ENCODE peak calls at places on chromosomes 13 and 19, in seven cellular contexts. Z is suprapubic skin, D is Peyer's patch, Q is breast epithelium, M is body of pancreas, W is transverse colon, V is adrenal gland. G is an unnamed sample.
A peak's percentile ranks its signal among the peaks of the same experiment; 100 is the strongest.

GRCh38 chr19:42469311-42470239 is 26.8 kb upstream of the CXCL17 start:
- DNase-seq in Z (no peak), V (peak; percentile 56), Q (no peak), W (no peak), D (no peak), M (no peak), G (no peak)

GRCh38 chr19:57395710-57396109 is 6.1 kb downstream of the ZNF548 start:
- DNase-seq in Q (no peak), W (no peak), D (no peak), M (no peak), V (no peak), Z (no peak), G (no peak)

GRCh38 chr13:43077906-43078305 is 54.5 kb downstream of the DNAJC15 start:
- DNase-seq in W (no peak), V (no peak), Z (no peak), Q (no peak), M (no peak), D (no peak), G (no peak)

GRCh38 chr19:55118401-55118991 is 1.1 kb upstream of the PPP1R12C start:
- DNase-seq in D (peak; percentile 70), W (peak; percentile 35), Q (no peak), Z (no peak), M (peak; percentile 53), V (peak; percentile 21), G (no peak)

GRCh38 chr19:47240561-47240960 is 9.6 kb upstream of the BBC3 start:
- DNase-seq in Q (no peak), W (no peak), Z (no peak), D (no peak), M (no peak), V (no peak), G (no peak)

GRCh38 chr19:16615788-16616187 is 12.2 kb downstream of the MED26 start:
- DNase-seq in V (no peak), D (no peak), Z (no peak), Q (no peak), M (no peak), W (no peak), G (no peak)

GRCh38 chr13:42638101-42638500 is 64.1 kb downstream of the TNFSF11 start:
- DNase-seq in D (no peak), M (no peak), V (no peak), Z (no peak), W (no peak), Q (no peak), G (no peak)

GRCh38 chr13:97855570-97855970 is 97.9 kb upstream of the IPO5 start:
- DNase-seq in D (peak; percentile 61), V (peak; percentile 63), Z (no peak), Q (no peak), W (peak; percentile 10), M (peak; percentile 66), G (no peak)

GRCh38 chr13:51714663-51715168 is 89.2 kb downstream of the DHRS12 start:
- DNase-seq in Q (no peak), M (no peak), W (no peak), D (no peak), Z (no peak), V (no peak), G (no peak)

GRCh38 chr13:28376604-28377003 is 118.3 kb downstream of the FLT1 start:
- DNase-seq in Q (no peak), W (no peak), Z (no peak), V (no peak), M (no peak), D (no peak), G (no peak)

GRCh38 chr13:72293206-72293605 is 426.2 kb upstream of the DACH1 start:
- DNase-seq in M (no peak), V (no peak), Z (no peak), W (no peak), D (no peak), Q (no peak), G (no peak)

GRCh38 chr13:84255226-84255625 is 373.0 kb upstream of the SLITRK1 start:
- DNase-seq in D (no peak), Q (no peak), Z (no peak), M (no peak), W (no peak), V (no peak), G (no peak)

GRCh38 chr19:17942181-17942580 is 9.4 kb downstream of the CCDC124 start:
- DNase-seq in V (no peak), Q (no peak), D (no peak), M (no peak), W (no peak), Z (no peak), G (no peak)

GRCh38 chr13:114010401-114011101 is 36.7 kb upstream of the C13orf46 start:
- DNase-seq in D (peak; percentile 35), Z (peak; percentile 71), M (no peak), W (no peak), Q (no peak), V (no peak), G (peak; percentile 26)

GRCh38 chr19:11155373-11156120 is at the start of gene SPC24:
- DNase-seq in Z (peak; percentile 96), V (peak; percentile 98), M (peak; percentile 98), W (peak; percentile 95), Q (peak; percentile 92), D (peak; percentile 97), G (peak; percentile 95)

GRCh38 chr19:11160119-11160768 is 4.7 kb upstream of the SPC24 start:
- DNase-seq in W (no peak), V (no peak), M (no peak), Q (no peak), D (no peak), Z (no peak), G (no peak)

GRCh38 chr19:11154683-11155047 is 917 bp downstream of the SPC24 start:
- DNase-seq in V (no peak), D (no peak), Z (no peak), W (no peak), Q (no peak), M (no peak), G (no peak)

GRCh38 chr19:11164278-11164677 is 8.7 kb upstream of the SPC24 start:
- DNase-seq in V (no peak), W (no peak), Q (no peak), M (no peak), Z (no peak), D (no peak), G (no peak)

DNA sequence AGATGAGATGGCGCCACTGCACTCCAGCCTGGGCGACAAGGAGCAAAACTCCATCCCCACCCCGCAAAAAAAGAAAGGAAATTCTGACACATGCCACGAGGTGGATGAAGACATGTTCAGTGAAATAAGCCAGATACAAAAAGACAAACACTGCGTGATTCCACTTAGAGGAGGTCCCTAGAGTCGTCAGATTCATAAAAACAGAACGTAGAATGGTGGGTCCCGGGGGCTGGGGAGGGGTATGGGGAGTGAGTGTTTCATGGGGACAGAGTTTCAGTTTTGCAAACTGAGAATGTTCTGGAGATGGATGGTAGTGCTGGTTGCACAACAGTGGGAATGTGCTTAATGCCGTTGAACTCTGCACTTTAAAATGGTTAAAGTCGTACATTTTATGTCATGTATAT is 4.0 kb upstream of the SPC24 start:
- DNase-seq in W (no peak), D (no peak), M (no peak), Z (no peak), Q (no peak), V (no peak), G (no peak)
- H3K27me3 ChIP-seq in W (no peaks in the 10 kb centered on the region), D (no peaks in the 10 kb centered on the region), M (no peaks in the 10 kb centered on the region), Z (no peaks in the 10 kb centered on the region), Q (no peaks in the 10 kb centered on the region), V (no peaks in the 10 kb centered on the region), G (no peaks in the 10 kb centered on the region)

DNA sequence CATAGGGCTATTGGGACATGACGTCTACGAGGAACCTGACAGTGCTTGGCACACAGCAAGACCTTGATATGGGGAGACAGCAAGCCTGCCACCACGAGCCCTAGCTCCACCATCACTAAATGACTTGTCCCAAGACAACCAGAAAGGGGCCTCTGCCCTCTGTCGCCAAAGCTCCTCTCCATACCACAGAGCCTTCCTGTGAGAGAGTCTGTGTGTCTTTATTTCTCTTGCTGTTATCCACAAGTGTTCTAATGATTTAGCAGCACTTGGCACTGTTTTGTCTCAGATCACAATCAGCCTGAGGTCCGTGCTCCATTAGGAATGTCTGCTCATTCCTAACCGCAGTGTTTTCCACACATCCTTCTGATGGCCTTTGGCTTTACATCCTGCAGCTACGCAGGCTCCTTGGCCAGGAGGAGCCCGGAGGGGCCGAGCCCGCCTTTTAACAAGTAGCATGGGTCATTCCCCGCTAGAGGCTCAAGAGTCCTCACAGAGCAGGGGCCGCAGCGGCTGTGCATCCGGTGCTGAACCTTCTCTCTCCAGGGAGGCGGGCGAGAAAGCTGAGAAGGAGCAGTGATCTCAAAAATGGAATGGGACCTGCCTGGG is 61.0 kb upstream of the HMGB1 start:
- DNase-seq in V (no peak), D (no peak), Z (peak; percentile 74), Q (no peak), W (no peak), M (peak; percentile 3), G (no peak)
- H3K4me1 ChIP-seq in V (no peaks in the 10 kb centered on the region), D (no peaks in the 10 kb centered on the region), Z (no peaks in the 10 kb centered on the region), Q (no peaks in the 10 kb centered on the region), W (no peaks in the 10 kb centered on the region), M (no peaks in the 10 kb centered on the region), G (no peaks in the 10 kb centered on the region)

GRCh38 chr13:94546071-94546839 is 49.7 kb downstream of the TGDS start:
- DNase-seq in Q (no peak), W (no peak), M (no peak), D (no peak), Z (no peak), V (no peak), G (no peak)

GRCh38 chr13:94552095-94552494 is 43.9 kb downstream of the TGDS start:
- DNase-seq in V (no peak), W (no peak), D (no peak), Z (no peak), M (no peak), Q (no peak), G (no peak)

GRCh38 chr13:94548382-94549240 is 47.3 kb downstream of the TGDS start:
- DNase-seq in Q (peak; percentile 19), M (peak; percentile 59), W (peak; percentile 59), D (peak; percentile 80), Z (peak; percentile 79), V (peak; percentile 51), G (peak; percentile 65)

GRCh38 chr13:94550030-94550738 is 45.8 kb downstream of the TGDS start:
- DNase-seq in Z (no peak), W (no peak), Q (peak; percentile 18), M (peak; percentile 47), D (no peak), V (peak; percentile 44), G (no peak)

DNA sequence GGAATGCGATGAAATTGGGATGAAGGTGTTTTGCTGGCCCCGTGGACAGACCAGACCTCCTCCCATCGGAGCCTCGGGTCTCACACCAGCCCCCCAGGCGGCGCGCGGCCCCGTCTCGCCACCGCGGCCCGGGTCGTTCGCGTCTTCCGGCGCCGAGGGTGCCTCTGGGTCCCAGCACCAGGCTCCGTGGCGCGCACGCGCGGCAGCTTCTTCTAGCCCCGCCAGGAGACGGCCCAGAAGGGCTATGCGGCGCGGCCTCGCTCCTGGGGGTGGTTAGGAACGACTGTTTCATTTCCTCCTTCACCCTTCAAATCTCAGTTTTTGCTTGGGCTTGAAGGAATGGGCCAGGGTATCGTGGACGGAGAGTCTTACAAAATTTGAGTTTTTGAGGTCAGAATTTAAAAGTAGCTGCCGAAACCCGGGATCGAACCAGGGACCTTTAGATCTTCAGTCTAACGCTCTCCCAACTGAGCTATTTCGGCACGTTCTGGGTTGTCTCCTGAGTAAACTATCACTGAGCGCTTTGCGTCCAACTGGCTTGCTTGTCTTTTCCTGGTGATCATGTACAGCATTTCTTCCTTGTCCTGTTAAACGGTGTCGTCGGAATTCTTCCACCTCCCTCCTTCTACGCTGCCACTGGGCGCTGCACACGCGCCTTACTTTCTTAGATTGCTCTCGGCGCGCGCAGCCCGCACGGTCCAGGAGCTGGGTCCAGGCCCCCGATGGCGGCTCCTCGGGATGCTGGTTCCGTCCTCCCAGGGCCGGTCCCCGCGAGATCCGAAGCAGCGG is 46.5 kb downstream of the TGDS start:
- DNase-seq in W (peak; percentile 93), D (peak; percentile 96), V (peak; percentile 89), Q (peak; percentile 79), M (peak; percentile 93), Z (peak; percentile 94), G (peak; percentile 96)
- TF ChIP-seq POLR2A in W (peak; percentile 38), D (peak; percentile 21), V (peak; percentile 65), Q (no peak), M (peak; percentile 69), Z (no peak), G (no peak)

GRCh38 chr13:44263920-44264610 is 109.6 kb upstream of the SERP2 start:
- DNase-seq in W (no peak), Q (no peak), Z (no peak), V (no peak), D (no peak), M (no peak), G (no peak)
- H3K27me3 ChIP-seq in W (no peaks in the 10 kb centered on the region), Q (no peaks in the 10 kb centered on the region), Z (no peaks in the 10 kb centered on the region), V (no peaks in the 10 kb centered on the region), D (no peaks in the 10 kb centered on the region), M (no peaks in the 10 kb centered on the region), G (no peaks in the 10 kb centered on the region)